ENCODE peak calls at places on chromosomes 4 and X, in seven cellular contexts. D is left ventricle myocardium inferior, N is brain microvascular endothelial cell, X is LNCaP clone FGC, M is heart left ventricle, E is IMR-90, L is dorsolateral prefrontal cortex. J is an unnamed sample.

GRCh38 chr4:3397128-3397527 is 44.6 kb upstream of the HGFAC start:
- DNase-seq in X (no peak), L (no peak), M (no peak), D (no peak), E (no peak), N (no peak), J (no peak)

GRCh38 chr4:86155766-86156165 is 204.1 kb downstream of the MAPK10 start:
- DNase-seq in M (no peak), N (no peak), X (no peak), D (no peak), L (no peak), E (no peak), J (no peak)

GRCh38 chr4:26065833-26066232 is 151.8 kb downstream of the SMIM20 start:
- DNase-seq in D (no peak), M (no peak), X (no peak), L (no peak), N (no peak), E (no peak), J (no peak)

GRCh38 chr4:128528177-128528576 is 240.6 kb upstream of the PGRMC2 start:
- DNase-seq in X (no peak), E (no peak), D (no peak), L (no peak), N (no peak), M (no peak), J (no peak)

GRCh38 chr4:76705497-76705896 is 192.4 kb downstream of the SOWAHB start:
- DNase-seq in E (peak; percentile 74), X (no peak), D (no peak), L (no peak), N (no peak), M (no peak), J (peak; percentile 40)

GRCh38 chrX:68196939-68197791 is 236.1 kb downstream of the OPHN1 start:
- DNase-seq in X (peak; percentile 66), N (peak; percentile 34), M (no peak), D (no peak), L (peak; percentile 7), E (peak; percentile 57), J (peak; percentile 54)

GRCh38 chr4:1293531-1293941 is 3.8 kb downstream of the MAEA start:
- DNase-seq in M (no peak), X (no peak), D (no peak), E (no peak), L (no peak), N (no peak), J (no peak)

GRCh38 chrX:24113161-24113560 is 36.4 kb upstream of the ZFX start:
- DNase-seq in D (no peak), E (peak; percentile 76), N (no peak), M (no peak), X (no peak), L (no peak), J (no peak)

GRCh38 chr4:1112174-1112820 is 1.1 kb downstream of the RNF212 start:
- DNase-seq in E (no peak), N (no peak), X (no peak), M (no peak), D (no peak), L (no peak), J (no peak)

GRCh38 chr4:159577241-159577640 is 474.4 kb downstream of the RAPGEF2 start:
- DNase-seq in M (no peak), X (no peak), N (no peak), E (no peak), D (no peak), L (no peak), J (no peak)

GRCh38 chrX:69152398-69152797 is 12.9 kb downstream of the PJA1 start:
- DNase-seq in D (no peak), E (no peak), N (no peak), M (no peak), L (peak; percentile 32), X (peak; percentile 49), J (no peak)

GRCh38 chr4:102537280-102537679 is 36.1 kb downstream of the NFKB1 start:
- DNase-seq in D (no peak), N (no peak), X (peak; percentile 62), M (no peak), E (peak; percentile 46), L (no peak), J (peak; percentile 13)

GRCh38 chrX:53287493-53288138 is 6.2 kb upstream of the IQSEC2 start:
- DNase-seq in N (peak; percentile 43), M (peak; percentile 76), E (peak; percentile 66), D (peak; percentile 69), L (peak; percentile 44), X (no peak), J (peak; percentile 70)

GRCh38 chr4:19566041-19566440 is 685.7 kb upstream of the SLIT2 start:
- DNase-seq in E (no peak), D (no peak), L (no peak), N (no peak), M (no peak), X (no peak), J (no peak)

GRCh38 chr4:175419120-175419774 is 392.8 kb downstream of the GPM6A start:
- DNase-seq in N (peak; percentile 95), L (no peak), M (no peak), D (no peak), E (peak; percentile 96), X (no peak), J (peak; percentile 99)

GRCh38 chrX:118523920-118524319 is 28.3 kb downstream of the DOCK11 start:
- DNase-seq in L (no peak), E (no peak), X (no peak), M (no peak), D (no peak), N (no peak), J (no peak)

GRCh38 chrX:10677490-10677889 is 57.1 kb upstream of the MID1 start:
- DNase-seq in D (no peak), E (no peak), N (no peak), M (no peak), L (peak; percentile 20), X (no peak), J (no peak)

GRCh38 chr4:160319221-160319867 is 1216.5 kb downstream of the RAPGEF2 start:
- DNase-seq in L (no peak), N (peak; percentile 86), E (no peak), M (no peak), X (peak; percentile 33), D (no peak), J (peak; percentile 85)

GRCh38 chr4:41573458-41574129 is 35.6 kb downstream of the LIMCH1 start:
- DNase-seq in D (no peak), N (no peak), L (no peak), E (no peak), M (no peak), X (no peak), J (no peak)

GRCh38 chrX:10756365-10756915 is 136.1 kb upstream of the MID1 start:
- DNase-seq in N (peak; percentile 86), D (no peak), E (peak; percentile 92), L (no peak), X (peak; percentile 66), M (no peak), J (peak; percentile 79)

GRCh38 chr4:136651932-136652331 is 880.4 kb downstream of the PCDH18 start:
- DNase-seq in L (no peak), N (no peak), X (no peak), D (no peak), E (peak; percentile 38), M (no peak), J (peak; percentile 25)

GRCh38 chrX:80663331-80663730 is 146.3 kb downstream of the BRWD3 start:
- DNase-seq in M (no peak), N (no peak), D (no peak), E (no peak), L (no peak), X (no peak), J (no peak)

GRCh38 chrX:101219840-101220191 is 230 bp downstream of the DRP2 start:
- DNase-seq in N (peak; percentile 55), D (no peak), X (no peak), M (no peak), E (peak; percentile 71), L (no peak), J (peak; percentile 62)

GRCh38 chr4:168486961-168487820 is 6.9 kb upstream of the DDX60L start:
- DNase-seq in D (no peak), M (no peak), N (peak; percentile 69), X (no peak), E (peak; percentile 82), L (no peak), J (peak; percentile 60)

GRCh38 chr4:168485511-168485910 is 5.2 kb upstream of the DDX60L start:
- DNase-seq in N (no peak), E (no peak), X (no peak), L (no peak), M (no peak), D (no peak), J (no peak)

GRCh38 chr4:168483786-168484185 is 3.5 kb upstream of the DDX60L start:
- DNase-seq in N (no peak), X (no peak), D (no peak), E (peak; percentile 66), M (no peak), L (no peak), J (peak; percentile 38)

GRCh38 chr4:168487821-168488162 is 7.5 kb upstream of the DDX60L start:
- DNase-seq in E (no peak), L (no peak), D (no peak), N (no peak), X (no peak), M (no peak), J (no peak)

DNA sequence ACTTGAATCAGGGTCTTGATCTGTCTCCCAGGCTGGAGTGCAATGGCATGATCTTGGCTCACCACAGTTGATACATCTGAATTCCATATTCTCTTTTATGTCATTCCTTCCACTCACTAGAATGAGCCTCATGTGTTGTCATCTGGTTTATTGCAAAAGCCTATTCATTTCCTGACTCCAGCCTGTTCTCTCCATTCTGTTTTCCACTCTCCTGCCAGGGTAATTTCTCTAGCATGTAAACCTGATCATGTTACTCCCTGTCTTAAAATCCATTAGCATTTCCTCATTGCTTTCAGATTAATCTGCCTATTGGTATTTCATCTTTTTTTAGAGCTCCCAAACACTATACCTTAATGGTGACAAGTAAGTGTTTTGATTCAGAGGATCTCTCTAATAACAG is 4.3 kb upstream of the DDX60L start:
- DNase-seq in X (no peak), E (peak; percentile 91), M (no peak), N (peak; percentile 36), D (no peak), L (no peak), J (peak; percentile 67)
- H3K4me3 ChIP-seq in X (no peak overlapping the region), E (no peak overlapping the region), M (no peak overlapping the region), N (no peak overlapping the region), D (no peak overlapping the region), L (no peak overlapping the region), J (no peak overlapping the region)

DNA sequence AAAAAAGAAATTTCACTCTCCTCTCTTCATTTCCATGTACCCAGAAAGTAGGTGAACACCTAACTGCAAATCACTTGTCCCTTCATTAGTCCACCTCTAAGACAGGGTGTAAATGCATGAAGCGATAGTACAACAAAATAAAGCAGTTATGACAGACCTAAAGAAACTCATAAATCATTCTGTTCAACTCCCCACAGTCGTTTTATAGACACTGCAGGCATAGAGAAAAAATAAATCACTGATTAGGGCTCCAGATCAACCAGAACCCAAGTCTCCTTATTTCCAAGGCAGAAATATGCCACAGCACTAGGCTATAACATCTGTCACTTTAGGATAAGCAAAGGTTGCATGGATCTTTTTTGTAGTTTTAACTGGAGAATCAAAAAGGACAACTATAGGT is 3.0 kb downstream of the RASGEF1B start:
- DNase-seq in X (no peak), D (no peak), E (no peak), N (no peak), L (no peak), M (no peak), J (no peak)
- H3K4me3 ChIP-seq in X (no peak overlapping the region), D (no peak overlapping the region), E (no peak overlapping the region), N (no peak overlapping the region), L (peak overlapping the region; percentile 97), M (no peak overlapping the region), J (no peak overlapping the region)

GRCh38 chrX:148504412-148504950 is 4.1 kb downstream of the AFF2 start:
- DNase-seq in M (peak; percentile 40), D (no peak), N (no peak), L (no peak), E (no peak), X (no peak), J (no peak)
- H3K4me3 ChIP-seq in M (no peak overlapping the region), D (no peak overlapping the region), N (no peak overlapping the region), L (no peak overlapping the region), E (no peak overlapping the region), X (no peak overlapping the region), J (no peak overlapping the region)

GRCh38 chrX:153901753-153902140 is 2.7 kb upstream of the AVPR2 start:
- DNase-seq in M (no peak), E (no peak), D (no peak), L (no peak), X (no peak), N (no peak), J (no peak)
- H3K4me3 ChIP-seq in M (no peak overlapping the region), E (no peak overlapping the region), D (no peak overlapping the region), L (no peak overlapping the region), X (no peak overlapping the region), N (no peak overlapping the region), J (no peak overlapping the region)

J was measured in astrocyte of the spinal cord.